ENCODE peak calls at places on chromosome 5, in eight cellular contexts. W, G, Z, E, X, Y, V and C are unnamed samples.
A peak's percentile ranks its signal among the peaks of the same experiment; 100 is the strongest.

GRCh38 chr5:61991426-61991825 is 314.6 kb upstream of the KIF2A start:
- DNase-seq in W (no peak), G (no peak), Z (no peak), E (no peak), X (no peak), Y (no peak), V (no peak), C (no peak)

GRCh38 chr5:20166496-20166895 is 178.5 kb upstream of the CDH18 start:
- DNase-seq in W (no peak), G (no peak), Z (no peak), E (no peak), X (peak; percentile 4), Y (peak; percentile 26), V (no peak), C (peak; percentile 10)

GRCh38 chr5:101024299-101024698 is 121.2 kb upstream of the ST8SIA4 start:
- DNase-seq in W (no peak), G (no peak), Z (no peak), E (no peak), X (no peak), Y (no peak), V (no peak), C (no peak)

GRCh38 chr5:177469061-177469628 is 4.3 kb downstream of the DBN1 start:
- DNase-seq in W (peak; percentile 24), G (peak; percentile 60), Z (peak; percentile 65), E (peak; percentile 65), X (peak; percentile 54), Y (peak; percentile 41), V (no peak), C (peak; percentile 29)

GRCh38 chr5:107812570-107813141 is 141.9 kb upstream of the EFNA5 start:
- DNase-seq in W (peak; percentile 71), G (peak; percentile 33), Z (no peak), E (peak; percentile 9), X (peak; percentile 75), Y (peak; percentile 89), V (no peak), C (peak; percentile 70)

GRCh38 chr5:62214701-62215100 is 91.3 kb upstream of the KIF2A start:
- DNase-seq in W (no peak), G (no peak), Z (no peak), E (no peak), X (no peak), Y (no peak), V (no peak), C (no peak)

GRCh38 chr5:110321117-110321516 is 405.4 kb downstream of the TMEM232 start:
- DNase-seq in W (peak; percentile 54), G (no peak), Z (no peak), E (peak; percentile 8), X (peak; percentile 50), Y (peak; percentile 86), V (no peak), C (peak; percentile 68)

GRCh38 chr5:126015244-126016054 is 407.8 kb upstream of the GRAMD2B start:
- DNase-seq in W (no peak), G (no peak), Z (no peak), E (peak; percentile 78), X (peak; percentile 38), Y (peak; percentile 93), V (no peak), C (peak; percentile 84)

GRCh38 chr5:17401509-17402290 is 96.3 kb upstream of the TAF11L2 start:
- DNase-seq in W (no peak), G (no peak), Z (no peak), E (no peak), X (no peak), Y (no peak), V (no peak), C (no peak)

GRCh38 chr5:106423109-106423897 is 1247.4 kb downstream of the EFNA5 start:
- DNase-seq in W (no peak), G (no peak), Z (no peak), E (no peak), X (no peak), Y (no peak), V (no peak), C (no peak)

GRCh38 chr5:62778327-62779009 is 199.8 kb downstream of the LRRC70 start:
- DNase-seq in W (no peak), G (no peak), Z (no peak), E (no peak), X (no peak), Y (no peak), V (no peak), C (no peak)

GRCh38 chr5:79491690-79492317 is 22.1 kb downstream of the HOMER1 start:
- DNase-seq in W (no peak), G (no peak), Z (no peak), E (no peak), X (no peak), Y (no peak), V (no peak), C (no peak)

GRCh38 chr5:178551468-178551867 is 38.7 kb downstream of the COL23A1 start:
- DNase-seq in W (no peak), G (no peak), Z (no peak), E (no peak), X (no peak), Y (no peak), V (no peak), C (no peak)
- TF ChIP-seq CTCF in W (no peak), G (no peak), Z (no peak), E (no peak), X (no peak), Y (no peak), V (no peak), C (no peak)

DNA sequence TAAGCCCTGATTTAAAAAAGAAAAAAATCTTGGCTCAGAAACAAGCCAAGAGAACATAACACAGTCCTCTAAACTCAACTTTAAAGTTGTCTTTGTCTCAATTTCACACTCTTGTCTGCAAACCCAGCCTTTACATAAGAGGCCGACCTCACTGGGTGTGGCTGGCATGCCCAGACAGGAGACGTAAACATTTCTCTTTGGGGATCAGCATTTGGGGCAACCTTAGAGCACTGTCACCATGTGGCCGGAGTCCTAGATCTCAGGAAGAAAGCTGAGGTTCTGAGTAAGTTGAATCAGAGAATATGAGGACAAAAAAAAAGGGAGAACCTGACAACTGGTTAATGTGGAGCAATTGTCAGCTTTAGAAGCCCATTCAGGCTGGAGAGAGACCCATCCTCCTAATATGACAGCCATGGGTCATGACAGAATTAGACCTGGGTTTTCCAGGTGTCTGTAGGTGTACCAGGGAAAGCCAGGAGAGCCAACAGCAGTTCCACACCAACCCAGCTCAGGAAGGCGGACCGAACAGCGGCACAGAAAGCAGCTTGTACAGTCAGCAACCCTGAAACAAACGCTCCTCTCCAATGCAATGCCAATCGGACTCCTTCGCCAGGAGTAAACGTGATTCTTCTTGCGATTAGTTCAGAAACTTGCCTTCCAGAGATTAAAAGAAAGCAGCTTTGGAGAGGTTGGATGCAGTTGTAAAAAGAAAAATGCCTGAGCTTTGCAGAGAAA is 97.9 kb upstream of the MAP3K1 start:
- DNase-seq in W (no peak), G (no peak), Z (no peak), E (peak; percentile 3), X (no peak), Y (no peak), V (peak; percentile 48), C (no peak)
- H3K4me3 ChIP-seq in W (no peak overlapping the region), G (no peak overlapping the region), Z (no peak overlapping the region), E (no peak overlapping the region), X (no peak overlapping the region), Y (no peak overlapping the region), V (peak overlapping the region; percentile 28), C (no peak overlapping the region)

GRCh38 chr5:150252489-150252888 is 37.1 kb downstream of the CAMK2A start:
- DNase-seq in W (no peak), G (no peak), Z (no peak), E (no peak), X (no peak), Y (no peak), V (no peak), C (no peak)

GRCh38 chr5:150251504-150251903 is 38.1 kb downstream of the CAMK2A start:
- DNase-seq in W (no peak), G (no peak), Z (no peak), E (no peak), X (no peak), Y (no peak), V (no peak), C (no peak)

GRCh38 chr5:150255659-150256415 is 33.7 kb downstream of the CAMK2A start:
- DNase-seq in W (no peak), G (no peak), Z (no peak), E (peak; percentile 58), X (peak; percentile 55), Y (peak; percentile 17), V (no peak), C (no peak)

GRCh38 chr5:150254363-150255154 is 35.0 kb downstream of the CAMK2A start:
- DNase-seq in W (no peak), G (no peak), Z (no peak), E (no peak), X (no peak), Y (no peak), V (no peak), C (no peak)

DNA sequence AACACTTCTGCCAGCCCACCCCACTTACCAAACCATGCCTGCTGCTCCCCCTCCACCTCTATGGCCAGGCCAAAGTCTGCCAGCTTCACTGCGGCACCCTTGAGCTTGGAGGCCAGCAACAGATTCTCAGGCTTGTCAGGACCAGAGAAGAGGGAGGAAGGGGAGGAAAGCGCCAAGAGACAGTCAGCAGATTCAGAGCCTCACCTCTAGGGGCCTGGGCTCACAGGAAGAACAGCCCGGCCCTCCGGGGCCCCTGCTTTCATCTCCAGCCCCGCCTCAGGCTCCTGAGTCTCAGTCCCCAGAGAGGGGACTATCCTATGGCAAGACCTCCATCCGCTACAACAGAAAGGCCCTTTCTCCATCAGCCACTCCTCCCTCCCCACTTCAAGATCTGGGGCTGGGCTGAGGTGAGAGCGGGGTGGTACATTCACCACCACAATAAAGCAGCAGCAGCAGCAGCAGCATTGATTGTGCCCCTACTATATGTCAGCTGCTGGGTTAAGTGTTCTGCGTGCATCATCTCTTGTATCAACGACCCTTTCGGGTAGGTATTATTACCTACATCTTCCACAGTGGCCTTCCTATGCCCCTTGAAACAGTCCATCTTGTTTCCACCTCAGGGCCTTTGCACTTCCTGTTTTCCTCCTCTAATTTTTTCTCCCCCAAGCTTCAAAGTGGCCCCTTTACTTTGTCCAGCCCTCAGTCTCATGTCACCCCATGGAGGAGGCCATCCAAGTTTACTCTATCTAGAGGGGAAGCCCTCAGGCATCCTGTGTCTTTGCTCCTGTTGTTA is 36.0 kb downstream of the CAMK2A start:
- DNase-seq in W (no peak), G (no peak), Z (no peak), E (no peak), X (no peak), Y (no peak), V (no peak), C (no peak)
- TF ChIP-seq CTCF in W (no peak), G (no peak), Z (no peak), E (no peak), X (no peak), Y (no peak), V (no peak), C (no peak)

DNA sequence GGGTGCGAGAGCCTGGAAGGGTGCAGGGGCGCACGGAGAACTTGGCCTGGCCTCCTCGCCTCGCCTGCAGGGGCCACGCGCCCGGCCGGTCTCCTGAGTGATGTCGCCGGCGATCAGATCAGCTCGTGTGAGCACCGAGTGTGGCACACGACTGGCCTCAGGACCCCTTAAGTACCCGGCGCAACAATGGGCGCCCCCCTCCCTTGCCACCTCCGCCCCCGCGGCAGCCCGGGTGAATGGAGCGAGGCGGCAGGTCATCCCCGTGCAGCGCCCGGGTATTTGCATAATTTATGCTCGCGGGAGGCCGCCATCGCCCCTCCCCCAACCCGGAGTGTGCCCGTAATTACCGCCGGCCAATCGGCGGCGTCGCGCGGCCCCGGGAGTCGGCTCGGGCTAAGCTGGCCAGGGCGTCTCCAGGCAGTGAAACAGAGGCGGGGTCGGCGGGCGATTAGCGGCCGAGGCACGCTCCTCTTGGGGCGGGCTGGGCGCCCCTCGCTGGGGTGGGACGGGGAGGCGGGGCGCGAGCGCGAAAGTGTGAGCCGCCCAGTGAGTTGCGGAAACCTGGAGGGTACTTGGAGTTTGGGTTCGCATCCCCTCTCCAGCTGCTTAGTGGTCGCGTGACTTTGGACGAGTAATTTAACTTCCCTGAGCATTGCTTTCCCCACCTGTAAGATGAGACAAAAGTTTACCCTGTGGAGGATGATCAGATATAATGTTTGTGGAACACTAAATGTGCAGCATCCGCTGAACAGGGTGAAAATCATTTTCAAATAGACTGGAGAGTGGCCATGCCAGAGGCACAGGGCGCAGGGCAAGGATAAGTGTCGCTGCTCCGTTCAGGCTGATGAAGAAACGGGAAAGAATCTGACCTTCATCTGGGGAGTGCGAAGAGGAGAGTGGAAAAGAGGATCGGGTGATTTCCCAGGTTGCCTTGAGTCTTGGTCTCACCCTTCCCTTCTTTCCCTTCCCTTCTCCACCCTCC is at the start of gene NEUROG1:
- DNase-seq in W (no peak), G (no peak), Z (no peak), E (no peak), X (no peak), Y (no peak), V (no peak), C (no peak)
- H3K4me3 ChIP-seq in W (no peak within 1 kb of the TSS), G (no peak within 1 kb of the TSS), Z (peak within 1 kb of the TSS; percentile 54), E (no peak within 1 kb of the TSS), X (no peak within 1 kb of the TSS), Y (no peak within 1 kb of the TSS), V (peak within 1 kb of the TSS; percentile 11), C (no peak within 1 kb of the TSS)